ENCODE peak calls at places on chromosomes 11 and 22, in four cellular contexts. F, S, T and Z are unnamed samples.

GRCh38 chr11:28243057-28243456 is 134.9 kb downstream of the METTL15 start:
- DNase-seq in F (no peak), S (no peak), T (peak), Z (no peak)

GRCh38 chr22:41480397-41480735 is 11.4 kb downstream of the ACO2 start:
- DNase-seq in F (no peak), S (no peak), T (peak), Z (no peak)

GRCh38 chr11:79110796-79111195 is 330.0 kb downstream of the TENM4 start:
- DNase-seq in F (no peak), S (no peak), T (no peak), Z (no peak)

GRCh38 chr11:71252782-71253730 is 679 bp upstream of the SHANK2 start:
- DNase-seq in F (no peak), S (no peak), T (peak), Z (no peak)

GRCh38 chr22:35638408-35638807 is 9.8 kb upstream of the APOL6 start:
- DNase-seq in F (peak), S (no peak), T (peak), Z (no peak)

GRCh38 chr11:35097814-35098213 is 41.2 kb upstream of the CD44 start:
- DNase-seq in F (no peak), S (no peak), T (no peak), Z (no peak)

GRCh38 chr11:11422291-11423128 is 69.5 kb upstream of the CSNK2A3 start:
- DNase-seq in F (no peak), S (no peak), T (no peak), Z (no peak)

GRCh38 chr11:78000193-78000592 is 5.7 kb upstream of the INTS4 start:
- DNase-seq in F (no peak), S (peak), T (peak), Z (no peak)

GRCh38 chr22:17313591-17313990 is 55.7 kb upstream of the CECR2 start:
- DNase-seq in F (no peak), S (no peak), T (no peak), Z (no peak)

GRCh38 chr11:406796-407650 is 7.8 kb downstream of the SIGIRR start:
- DNase-seq in F (peak), S (peak), T (peak), Z (peak)

GRCh38 chr11:76152741-76153608 is 53.3 kb downstream of the WNT11 start:
- DNase-seq in F (no peak), S (no peak), T (no peak), Z (no peak)

GRCh38 chr11:70159612-70160570 is 43.2 kb upstream of the FADD start:
- DNase-seq in F (peak), S (no peak), T (peak), Z (no peak)